ENCODE peak calls at places on chromosomes 16 and 17, in nine cellular contexts. S is KBM-7; D is activated naive CD4-positive, alpha-beta T cell treated with anti-CD3 and anti-CD28 coated beads for 36 hours; K is substantia nigra; R is RWPE1; B is uterus; Y is amygdala; X is GM04503; G is cardiac muscle cell. T is an unnamed sample.

GRCh38 chr17:67801626-67802175 is 23.6 kb upstream of the BPTF start:
- DNase-seq in K (no peak), X (no peak), G (no peak), D (no peak), R (no peak), B (no peak), Y (no peak), S (no peak), T (peak; percentile 68)

GRCh38 chr16:48165961-48166578 is 10.3 kb upstream of the ABCC12 start:
- DNase-seq in Y (no peak), B (no peak), X (no peak), S (no peak), K (no peak), G (peak; percentile 14), D (no peak), R (no peak), T (no peak)

GRCh38 chr17:72812823-72813222 is 279.7 kb downstream of the SLC39A11 start:
- DNase-seq in B (no peak), R (peak; percentile 71), D (no peak), S (no peak), X (no peak), Y (no peak), K (no peak), G (peak; percentile 32), T (no peak)

GRCh38 chr17:79696159-79696982 is 34.4 kb upstream of the ENPP7 start:
- DNase-seq in B (no peak), R (no peak), D (no peak), Y (no peak), K (no peak), S (no peak), X (no peak), G (no peak), T (no peak)

GRCh38 chr17:80055597-80055996 is 19.2 kb downstream of the CCDC40 start:
- DNase-seq in Y (no peak), K (no peak), B (no peak), G (no peak), R (no peak), D (no peak), X (no peak), S (no peak), T (no peak)

GRCh38 chr17:38958326-38958725 is 8.9 kb downstream of the FBXO47 start:
- DNase-seq in X (no peak), K (no peak), D (no peak), Y (no peak), B (no peak), G (no peak), S (no peak), R (no peak), T (no peak)

GRCh38 chr16:89052824-89053724 is 40.6 kb upstream of the ACSF3 start:
- DNase-seq in R (peak; percentile 66), G (no peak), Y (peak; percentile 30), X (no peak), K (no peak), D (peak; percentile 13), S (peak; percentile 81), B (no peak), T (no peak)

GRCh38 chr17:67221062-67221998 is 23.7 kb downstream of the HELZ start:
- DNase-seq in S (no peak), G (peak; percentile 67), B (no peak), D (peak; percentile 52), Y (peak; percentile 4), R (peak; percentile 41), K (no peak), X (no peak), T (peak; percentile 63)

GRCh38 chr16:2490190-2491105 is 15.5 kb downstream of the TBC1D24 start:
- DNase-seq in X (no peak), Y (no peak), R (no peak), S (no peak), B (no peak), D (no peak), K (no peak), G (no peak), T (no peak)

GRCh38 chr16:2720719-2721633 is 952 bp upstream of the PRSS27 start:
- DNase-seq in R (peak; percentile 84), B (peak; percentile 81), D (peak; percentile 92), S (peak; percentile 84), G (peak; percentile 87), Y (peak; percentile 50), X (peak; percentile 10), K (no peak), T (peak; percentile 88)

GRCh38 chr17:44219126-44219635 is 294 bp downstream of the UBTF start:
- DNase-seq in K (no peak), R (peak; percentile 72), Y (peak; percentile 59), G (peak; percentile 83), S (peak; percentile 59), D (peak; percentile 70), B (no peak), X (no peak), T (peak; percentile 77)

GRCh38 chr16:66036162-66036561 is 330.3 kb upstream of the CDH5 start:
- DNase-seq in X (no peak), Y (no peak), B (no peak), D (no peak), K (no peak), R (no peak), S (no peak), G (peak; percentile 34), T (no peak)

GRCh38 chr17:60333628-60334031 is 58.3 kb downstream of the USP32 start:
- DNase-seq in X (no peak), R (no peak), Y (no peak), G (no peak), B (no peak), K (no peak), D (no peak), S (no peak), T (no peak)

GRCh38 chr17:6639651-6640535 is 618 bp downstream of the KIAA0753 start:
- DNase-seq in D (peak; percentile 38), X (no peak), Y (no peak), G (peak; percentile 59), B (no peak), K (no peak), R (peak; percentile 25), S (peak; percentile 32), T (peak; percentile 65)

GRCh38 chr16:53912155-53912554 is 208.2 kb downstream of the FTO start:
- DNase-seq in B (no peak), D (peak; percentile 67), S (no peak), R (peak; percentile 74), G (no peak), K (no peak), X (no peak), Y (no peak), T (no peak)

GRCh38 chr17:73757324-73757942 is 113.2 kb upstream of the SDK2 start:
- DNase-seq in B (no peak), G (no peak), D (peak; percentile 14), K (no peak), X (no peak), Y (no peak), S (no peak), R (no peak), T (no peak)

GRCh38 chr17:58991718-58992331 is 114.9 kb downstream of the TRIM37 start:
- DNase-seq in D (peak; percentile 8), R (no peak), G (peak; percentile 11), K (no peak), B (no peak), Y (no peak), S (no peak), X (peak; percentile 53), T (no peak)

GRCh38 chr17:61159415-61159814 is 240.2 kb upstream of the TBX2 start:
- DNase-seq in Y (no peak), K (no peak), X (no peak), G (no peak), R (no peak), S (no peak), B (no peak), D (no peak), T (no peak)

GRCh38 chr16:26992661-26993365 is 73.9 kb upstream of the C16orf82 start:
- DNase-seq in D (no peak), Y (no peak), S (no peak), X (no peak), R (no peak), K (no peak), B (no peak), G (no peak), T (no peak)

GRCh38 chr16:87956771-87957279 is 5.6 kb downstream of the BANP start:
- DNase-seq in G (peak; percentile 72), S (peak; percentile 53), K (no peak), X (no peak), B (no peak), D (peak; percentile 84), Y (no peak), R (no peak), T (peak; percentile 54)

GRCh38 chr16:70578035-70578434 is 54.4 kb downstream of the SF3B3 start:
- DNase-seq in G (no peak), R (no peak), D (no peak), B (no peak), K (no peak), S (peak; percentile 9), Y (no peak), X (no peak), T (no peak)

GRCh38 chr16:80670170-80670865 is 129.5 kb downstream of the DYNLRB2 start:
- DNase-seq in G (no peak), Y (no peak), K (no peak), R (no peak), X (no peak), D (peak; percentile 54), B (no peak), S (no peak), T (no peak)

GRCh38 chr16:1108299-1109252 is 12.5 kb upstream of the C1QTNF8 start:
- DNase-seq in S (no peak), Y (peak; percentile 11), B (peak; percentile 74), D (no peak), X (no peak), G (peak; percentile 9), K (no peak), R (peak; percentile 16), T (no peak)

GRCh38 chr16:30924086-30924714 is 828 bp downstream of the FBXL19 start:
- DNase-seq in B (peak; percentile 47), S (no peak), R (no peak), G (no peak), X (no peak), K (no peak), Y (no peak), D (peak; percentile 20), T (no peak)

GRCh38 chr16:23196577-23196976 is 14.0 kb downstream of the SCNN1G start:
- DNase-seq in Y (no peak), K (no peak), X (no peak), G (no peak), D (no peak), S (no peak), B (no peak), R (no peak), T (no peak)

GRCh38 chr16:47316686-47317085 is 144.2 kb downstream of the ITFG1 start:
- DNase-seq in B (no peak), K (no peak), S (no peak), R (no peak), X (no peak), Y (no peak), D (no peak), G (no peak), T (no peak)

GRCh38 chr16:3856367-3857141 is 24.0 kb downstream of the CREBBP start:
- DNase-seq in G (no peak), X (no peak), Y (no peak), K (no peak), S (no peak), B (no peak), R (no peak), D (no peak), T (no peak)

GRCh38 chr17:1003972-1004768 is 7.2 kb downstream of the TIMM22 start:
- DNase-seq in S (no peak), X (no peak), B (no peak), K (peak; percentile 20), G (no peak), R (no peak), Y (no peak), D (no peak), T (no peak)

GRCh38 chr17:73760186-73760758 is 116.0 kb upstream of the SDK2 start:
- DNase-seq in X (no peak), Y (no peak), G (no peak), R (no peak), D (no peak), S (no peak), B (no peak), K (no peak), T (no peak)

GRCh38 chr17:2266045-2266864 is 37.3 kb downstream of the SMG6 start:
- DNase-seq in X (no peak), R (no peak), S (peak; percentile 87), Y (no peak), B (no peak), D (peak; percentile 94), G (no peak), K (no peak), T (no peak)

GRCh38 chr17:27776882-27777624 is 23.3 kb downstream of the NOS2 start:
- DNase-seq in S (no peak), B (no peak), G (no peak), Y (no peak), K (no peak), D (no peak), R (no peak), X (no peak), T (no peak)